ENCODE peak calls at places on chromosomes 2 and 18, in six cellular contexts. J is fibroblast of the aortic adventitia, K is thoracic aorta, D is HFF-Myc, G is PC-3, Z is choroid plexus epithelial cell. S is an unnamed sample.

GRCh38 chr2:109382946-109383345 is 230.8 kb downstream of the SEPTIN10 start:
- DNase-seq in J (peak; percentile 87), K (peak; percentile 56), D (peak; percentile 47), G (peak; percentile 48), Z (peak; percentile 69), S (peak; percentile 45)

GRCh38 chr2:106886916-106887758 is 1.2 kb upstream of the ST6GAL2 start:
- DNase-seq in J (no peak), K (peak; percentile 11), D (no peak), G (peak; percentile 92), Z (peak; percentile 31), S (peak; percentile 47)

GRCh38 chr2:147845608-147846002 is 776 bp downstream of the ACVR2A start:
- DNase-seq in J (peak; percentile 26), K (no peak), D (no peak), G (peak; percentile 17), Z (no peak), S (peak; percentile 33)

GRCh38 chr2:172572981-172573380 is 17.1 kb downstream of the PDK1 start:
- DNase-seq in J (no peak), K (no peak), D (no peak), G (peak; percentile 54), Z (no peak), S (no peak)

GRCh38 chr18:46343456-46343855 is 239.3 kb downstream of the HAUS1 start:
- DNase-seq in J (no peak), K (no peak), D (no peak), G (no peak), Z (no peak), S (no peak)

GRCh38 chr2:43083710-43084698 is 142.4 kb downstream of the ZFP36L2 start:
- DNase-seq in J (peak; percentile 78), K (no peak), D (peak; percentile 90), G (peak; percentile 48), Z (no peak), S (peak; percentile 94)

GRCh38 chr2:218228366-218229092 is 11.5 kb downstream of the ARPC2 start:
- DNase-seq in J (no peak), K (no peak), D (no peak), G (peak; percentile 14), Z (peak; percentile 27), S (peak; percentile 77)

GRCh38 chr2:23691106-23691470 is 235.8 kb downstream of the ATAD2B start:
- DNase-seq in J (no peak), K (no peak), D (no peak), G (no peak), Z (no peak), S (no peak)

GRCh38 chr18:12278765-12279682 is 24.9 kb downstream of the CIDEA start:
- DNase-seq in J (peak; percentile 95), K (peak; percentile 74), D (peak; percentile 91), G (no peak), Z (peak; percentile 95), S (peak; percentile 80)

GRCh38 chr2:74128206-74128605 is 19.5 kb downstream of the BOLA3 start:
- DNase-seq in J (no peak), K (no peak), D (no peak), G (no peak), Z (no peak), S (no peak)

GRCh38 chr18:27954226-27954625 is 222.7 kb downstream of the CDH2 start:
- DNase-seq in J (peak; percentile 44), K (no peak), D (peak; percentile 12), G (peak; percentile 13), Z (peak; percentile 93), S (peak; percentile 35)

GRCh38 chr2:178152033-178152432 is 39.8 kb downstream of the RBM45 start:
- DNase-seq in J (no peak), K (no peak), D (no peak), G (no peak), Z (peak; percentile 51), S (no peak)

GRCh38 chr2:437772-438393 is 150.0 kb upstream of the ALKAL2 start:
- DNase-seq in J (no peak), K (no peak), D (no peak), G (peak; percentile 72), Z (no peak), S (no peak)

DNA sequence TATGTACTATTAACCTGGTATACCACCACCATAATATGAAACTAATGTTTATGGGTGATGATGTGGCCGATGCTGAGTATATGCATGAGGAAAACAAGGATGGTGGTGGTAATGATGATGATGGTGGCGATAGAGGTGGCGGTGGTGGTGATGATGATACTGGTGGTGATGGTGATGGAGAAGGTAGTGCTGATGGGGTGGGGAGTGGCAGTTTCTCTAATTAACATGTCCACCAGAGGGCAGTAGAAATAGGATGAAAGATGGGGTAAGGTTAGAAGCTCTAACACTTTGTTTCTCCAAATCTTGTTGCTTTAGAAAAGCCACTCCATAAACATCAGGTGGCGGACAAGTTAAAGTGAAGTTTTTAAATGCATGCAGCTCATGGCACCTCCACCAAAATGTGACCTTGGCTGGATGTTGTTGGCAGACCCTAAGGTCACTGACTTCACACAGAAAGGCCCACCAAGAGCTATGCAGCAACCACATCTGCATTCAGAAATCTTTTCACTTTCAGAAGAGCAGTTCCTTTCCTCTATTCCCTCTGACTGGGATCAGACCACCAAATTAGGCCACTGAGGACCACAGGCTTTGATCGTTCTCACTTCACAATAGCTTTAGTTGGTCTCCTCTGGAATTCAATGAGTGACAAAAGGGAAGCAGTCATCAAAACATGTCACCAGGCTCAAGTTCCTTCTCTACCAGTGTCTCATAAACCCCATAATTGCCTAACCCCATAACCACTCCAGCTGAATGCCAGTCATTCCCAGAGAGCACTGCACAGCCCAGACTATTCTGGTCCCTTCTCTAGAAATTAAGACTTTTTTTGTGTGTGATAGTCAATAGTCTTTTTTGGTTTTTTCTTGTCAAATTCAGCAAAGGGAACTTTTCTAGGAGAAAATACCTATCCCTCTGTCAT is 7.5 kb upstream of the BCL11A start:
- DNase-seq in J (peak; percentile 37), K (no peak), D (no peak), G (peak; percentile 70), Z (peak; percentile 61), S (peak; percentile 66)
- TF ChIP-seq CTCF in J (peak; percentile 51), K (peak; percentile 14), D (peak; percentile 53), G (peak; percentile 75), Z (peak; percentile 69), S (peak; percentile 71)

DNA sequence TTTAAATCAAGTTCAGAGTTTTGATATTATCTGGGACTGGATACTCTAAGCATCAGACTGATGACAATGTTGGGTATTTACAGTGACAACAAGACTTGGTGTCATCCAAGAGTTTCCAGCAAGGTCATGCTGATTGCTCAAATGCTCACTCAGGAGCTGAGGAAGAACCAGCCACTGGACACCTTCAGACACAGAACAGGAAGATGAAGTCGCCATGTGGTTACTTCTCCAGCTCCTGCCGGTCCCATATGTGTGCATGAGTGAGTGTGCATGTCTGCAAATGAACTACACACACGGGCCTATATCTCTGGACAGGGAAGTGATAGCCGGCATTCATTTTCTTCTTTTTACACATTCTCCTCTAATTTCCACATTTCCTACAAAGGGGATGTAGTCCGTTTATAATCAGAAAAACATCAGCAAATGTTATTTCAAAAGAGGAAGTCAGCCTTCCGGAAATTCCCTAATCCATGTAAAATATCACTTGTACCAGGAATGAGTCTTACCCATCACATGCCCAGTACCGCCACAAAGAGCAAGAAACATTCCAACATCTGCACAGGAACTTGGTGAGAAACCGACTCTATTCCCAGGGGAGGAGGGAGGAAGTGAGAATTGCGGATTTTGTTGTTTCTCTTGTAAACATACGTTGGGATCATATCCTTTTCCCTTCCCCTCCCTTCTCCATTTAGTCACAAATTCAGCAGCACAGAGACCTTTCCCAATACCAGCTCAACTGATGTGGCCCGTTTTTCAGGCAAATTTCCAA is 10.8 kb downstream of the RFX8 start:
- DNase-seq in J (peak; percentile 97), K (no peak), D (peak; percentile 74), G (peak; percentile 59), Z (peak; percentile 82), S (peak; percentile 15)
- H3K4me3 ChIP-seq in J (no peak overlapping the region), K (peak overlapping the region; percentile 32), D (no peak overlapping the region), G (no peak overlapping the region), Z (no peak overlapping the region), S (no peak overlapping the region)

GRCh38 chr18:34943587-34943986 is 97.6 kb upstream of the MAPRE2 start:
- DNase-seq in J (no peak), K (no peak), D (no peak), G (no peak), Z (no peak), S (no peak)

GRCh38 chr18:34947711-34948125 is 93.5 kb upstream of the MAPRE2 start:
- DNase-seq in J (peak; percentile 39), K (no peak), D (no peak), G (peak; percentile 48), Z (peak; percentile 81), S (peak; percentile 19)

GRCh38 chr18:34938102-34938501 is 103.1 kb upstream of the MAPRE2 start:
- DNase-seq in J (no peak), K (no peak), D (no peak), G (no peak), Z (peak; percentile 24), S (no peak)

GRCh38 chr18:34942276-34942675 is 98.9 kb upstream of the MAPRE2 start:
- DNase-seq in J (no peak), K (no peak), D (no peak), G (no peak), Z (peak; percentile 48), S (no peak)

DNA sequence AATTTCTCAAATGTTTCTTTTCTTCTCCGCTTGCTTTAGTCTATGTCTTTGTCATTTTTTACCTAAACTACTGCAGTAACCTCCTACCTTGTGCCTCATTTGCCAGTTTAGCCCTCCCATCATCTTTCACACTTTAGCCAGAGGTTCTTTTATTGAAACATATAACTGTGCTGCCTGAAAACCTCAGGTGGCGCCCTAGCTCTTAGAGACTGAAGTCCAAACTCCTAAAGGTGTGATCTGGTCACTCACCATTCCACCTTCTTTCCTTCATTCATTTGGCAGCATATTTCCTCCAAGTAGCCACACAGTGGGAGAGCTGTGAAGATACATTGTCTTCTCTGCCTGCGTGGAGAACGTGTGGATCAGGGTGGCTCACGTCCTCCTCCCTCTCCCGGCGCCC is 98.2 kb upstream of the MAPRE2 start:
- DNase-seq in J (no peak), K (no peak), D (no peak), G (no peak), Z (no peak), S (no peak)
- TF ChIP-seq CTCF in J (no peak), K (no peak), D (no peak), G (no peak), Z (no peak), S (no peak)

GRCh38 chr2:235082939-235083338 is 131.1 kb downstream of the SH3BP4 start:
- DNase-seq in J (no peak), K (no peak), D (no peak), G (no peak), Z (no peak), S (no peak)

GRCh38 chr2:235080108-235080507 is 128.3 kb downstream of the SH3BP4 start:
- DNase-seq in J (peak; percentile 43), K (no peak), D (no peak), G (peak; percentile 71), Z (no peak), S (peak; percentile 74)

GRCh38 chr2:235078182-235078581 is 126.4 kb downstream of the SH3BP4 start:
- DNase-seq in J (no peak), K (no peak), D (no peak), G (no peak), Z (no peak), S (no peak)

GRCh38 chr2:235077046-235077445 is 125.2 kb downstream of the SH3BP4 start:
- DNase-seq in J (no peak), K (no peak), D (no peak), G (no peak), Z (no peak), S (peak; percentile 43)

GRCh38 chr2:235078914-235079472 is 127.2 kb downstream of the SH3BP4 start:
- DNase-seq in J (no peak), K (no peak), D (no peak), G (no peak), Z (no peak), S (no peak)
- H3K4me3 ChIP-seq in J (no peak overlapping the region), K (no peak overlapping the region), D (no peak overlapping the region), G (no peak overlapping the region), Z (no peak overlapping the region), S (no peak overlapping the region)